ENCODE peak calls at places on chromosomes 16 and 17, in ten cellular contexts. T, N, L, E, P, H, O, Z, B and D are unnamed samples.

GRCh38 chr16:80899804-80900592 is 95.6 kb upstream of the CDYL2 start:
- DNase-seq in L (peak), Z (no peak), E (no peak), T (no peak), N (peak), B (peak), O (no peak), P (no peak), H (no peak), D (peak)

GRCh38 chr16:81770008-81770407 is 9.1 kb upstream of the PLCG2 start:
- DNase-seq in Z (no peak), P (no peak), H (no peak), L (no peak), T (no peak), N (no peak), E (no peak), O (no peak), B (no peak), D (no peak)

GRCh38 chr16:23290189-23291062 is 11.7 kb upstream of the SCNN1B start:
- DNase-seq in T (no peak), O (no peak), H (no peak), L (peak), E (no peak), B (no peak), Z (no peak), N (no peak), P (no peak), D (no peak)

GRCh38 chr16:72844225-72844920 is 203.6 kb downstream of the ZFHX3 start:
- DNase-seq in H (peak), L (no peak), B (no peak), P (no peak), N (no peak), T (no peak), E (no peak), Z (no peak), O (no peak), D (no peak)

GRCh38 chr17:37315601-37316000 is 60.2 kb upstream of the C17orf78 start:
- DNase-seq in E (no peak), B (no peak), N (no peak), Z (no peak), T (no peak), L (no peak), O (no peak), P (no peak), H (no peak), D (no peak)

GRCh38 chr17:32525116-32525515 is 38.3 kb downstream of the CDK5R1 start:
- DNase-seq in E (no peak), N (no peak), L (no peak), H (no peak), B (peak), O (no peak), P (peak), Z (peak), T (no peak), D (peak)

GRCh38 chr17:49779730-49780220 is 8.7 kb upstream of the KAT7 start:
- DNase-seq in T (peak), N (peak), P (peak), H (peak), L (peak), O (peak), B (peak), E (peak), Z (peak), D (peak)

GRCh38 chr16:19132898-19133297 is 19.1 kb downstream of the ITPRIPL2 start:
- DNase-seq in N (no peak), H (no peak), T (no peak), Z (no peak), B (no peak), E (no peak), L (no peak), O (no peak), P (no peak), D (no peak)

GRCh38 chr16:56349711-56350161 is 75.6 kb downstream of the AMFR start:
- DNase-seq in T (no peak), H (no peak), P (no peak), N (no peak), Z (no peak), O (no peak), E (no peak), B (no peak), L (no peak), D (no peak)

GRCh38 chr16:78729687-78730086 is 630.2 kb downstream of the WWOX start:
- DNase-seq in E (no peak), O (no peak), T (no peak), L (no peak), H (no peak), Z (no peak), P (no peak), B (no peak), N (peak), D (no peak)

GRCh38 chr17:75991396-75991795 is 9.3 kb upstream of the CDK3 start:
- DNase-seq in T (no peak), H (no peak), N (no peak), P (no peak), B (no peak), O (no peak), Z (no peak), E (no peak), L (no peak), D (no peak)

GRCh38 chr17:72984145-72984924 is 108.2 kb downstream of the SLC39A11 start:
- DNase-seq in L (peak), Z (peak), B (peak), T (no peak), O (no peak), H (no peak), N (no peak), E (peak), P (peak), D (peak)

GRCh38 chr17:42720996-42721583 is 23.8 kb downstream of the EZH1 start:
- DNase-seq in T (peak), H (peak), B (peak), E (peak), Z (no peak), P (peak), L (peak), N (peak), O (no peak), D (peak)

GRCh38 chr16:56697456-56698155 is 15.3 kb downstream of the MT1X start:
- DNase-seq in L (no peak), H (no peak), Z (no peak), N (no peak), O (no peak), P (no peak), B (no peak), E (no peak), T (no peak), D (no peak)

GRCh38 chr17:66540131-66540781 is 237.8 kb downstream of the PRKCA start:
- DNase-seq in N (peak), O (no peak), H (no peak), B (peak), T (no peak), E (no peak), P (peak), L (no peak), Z (peak), D (peak)

GRCh38 chr16:19123535-19124178 is 9.9 kb downstream of the ITPRIPL2 start:
- DNase-seq in O (no peak), H (no peak), L (no peak), Z (no peak), N (peak), T (no peak), P (no peak), E (no peak), B (no peak), D (no peak)

GRCh38 chr16:66798162-66798561 is 3.2 kb downstream of the TERB1 start:
- DNase-seq in T (no peak), Z (peak), H (no peak), E (no peak), P (no peak), L (peak), B (no peak), N (no peak), O (no peak), D (peak)

GRCh38 chr17:62819511-62820221 is 11.6 kb upstream of the MARCHF10 start:
- DNase-seq in T (no peak), H (no peak), N (peak), B (peak), O (peak), L (peak), P (peak), E (peak), Z (peak), D (peak)

GRCh38 chr16:85583491-85584181 is 29.5 kb upstream of the GSE1 start:
- DNase-seq in Z (peak), N (no peak), T (no peak), B (peak), H (peak), O (no peak), P (no peak), E (no peak), L (no peak), D (peak)

GRCh38 chr17:77948690-77949114 is 9.8 kb upstream of the TNRC6C start:
- DNase-seq in T (no peak), P (no peak), O (no peak), L (peak), Z (no peak), N (peak), H (no peak), E (peak), B (peak), D (peak)

GRCh38 chr17:77644981-77645380 is 313.5 kb upstream of the TNRC6C start:
- DNase-seq in B (no peak), H (peak), N (no peak), Z (no peak), P (no peak), L (no peak), E (no peak), T (no peak), O (no peak), D (no peak)